ENCODE peak calls at places on chromosomes 2 and 18, in seven cellular contexts. One of them, this sample, is unnamed.

GRCh38 chr2:232456296-232457120 is 555 bp downstream of the ALPI start:
- DNase-seq in GM12865: no peak
- DNase-seq in fibroblast of lung: no peak
- DNase-seq in A549: no peak
- DNase-seq in aorta: no peak
- DNase-seq in cardiac muscle cell: no peak
- DNase-seq in astrocyte of the spinal cord: no peak
- DNase-seq in this sample: no peak

GRCh38 chr2:225009768-225010167 is 32.5 kb downstream of the DOCK10 start:
- DNase-seq in astrocyte of the spinal cord: no peak
- DNase-seq in GM12865: no peak
- DNase-seq in aorta: no peak
- DNase-seq in fibroblast of lung: peak; percentile 34
- DNase-seq in A549: peak; percentile 15
- DNase-seq in cardiac muscle cell: no peak
- DNase-seq in this sample: no peak

GRCh38 chr2:159072795-159073194 is 104.4 kb downstream of the TANC1 start:
- DNase-seq in cardiac muscle cell: no peak
- DNase-seq in fibroblast of lung: peak; percentile 85
- DNase-seq in A549: no peak
- DNase-seq in astrocyte of the spinal cord: peak; percentile 86
- DNase-seq in GM12865: no peak
- DNase-seq in aorta: no peak
- DNase-seq in this sample: no peak

GRCh38 chr2:109419960-109420370 is 193.8 kb downstream of the SEPTIN10 start:
- DNase-seq in GM12865: no peak
- DNase-seq in A549: no peak
- DNase-seq in aorta: peak; percentile 54
- DNase-seq in cardiac muscle cell: no peak
- DNase-seq in astrocyte of the spinal cord: no peak
- DNase-seq in fibroblast of lung: peak; percentile 56
- DNase-seq in this sample: no peak

GRCh38 chr2:217338306-217338916 is 478.5 kb upstream of the TNP1 start:
- DNase-seq in astrocyte of the spinal cord: peak; percentile 57
- DNase-seq in aorta: no peak
- DNase-seq in GM12865: no peak
- DNase-seq in fibroblast of lung: peak; percentile 93
- DNase-seq in A549: no peak
- DNase-seq in cardiac muscle cell: no peak
- DNase-seq in this sample: no peak

GRCh38 chr18:44630118-44630517 is 50.6 kb upstream of the SETBP1 start:
- DNase-seq in A549: no peak
- DNase-seq in fibroblast of lung: no peak
- DNase-seq in astrocyte of the spinal cord: no peak
- DNase-seq in cardiac muscle cell: no peak
- DNase-seq in aorta: no peak
- DNase-seq in GM12865: no peak
- DNase-seq in this sample: no peak

GRCh38 chr2:132923787-132924186 is 253.8 kb upstream of the LYPD1 start:
- DNase-seq in A549: no peak
- DNase-seq in cardiac muscle cell: peak; percentile 12
- DNase-seq in astrocyte of the spinal cord: peak; percentile 74
- DNase-seq in aorta: no peak
- DNase-seq in fibroblast of lung: peak; percentile 86
- DNase-seq in GM12865: no peak
- DNase-seq in this sample: no peak

GRCh38 chr2:177669625-177670330 is 277.2 kb downstream of the AGPS start:
- DNase-seq in A549: no peak
- DNase-seq in cardiac muscle cell: no peak
- DNase-seq in astrocyte of the spinal cord: no peak
- DNase-seq in GM12865: no peak
- DNase-seq in aorta: no peak
- DNase-seq in fibroblast of lung: no peak
- DNase-seq in this sample: no peak

GRCh38 chr2:65015731-65016130 is 26.5 kb downstream of the SLC1A4 start:
- DNase-seq in A549: no peak
- DNase-seq in aorta: no peak
- DNase-seq in fibroblast of lung: peak; percentile 73
- DNase-seq in GM12865: no peak
- DNase-seq in astrocyte of the spinal cord: peak; percentile 34
- DNase-seq in cardiac muscle cell: no peak
- DNase-seq in this sample: no peak

GRCh38 chr2:1972428-1972827 is 228.1 kb upstream of the PXDN start:
- DNase-seq in aorta: no peak
- DNase-seq in A549: no peak
- DNase-seq in GM12865: no peak
- DNase-seq in astrocyte of the spinal cord: peak; percentile 81
- DNase-seq in cardiac muscle cell: peak; percentile 93
- DNase-seq in fibroblast of lung: peak; percentile 75
- DNase-seq in this sample: peak; percentile 31

GRCh38 chr2:128404709-128405466 is 86.2 kb upstream of the HS6ST1 start:
- DNase-seq in aorta: no peak
- DNase-seq in fibroblast of lung: no peak
- DNase-seq in GM12865: peak; percentile 24
- DNase-seq in astrocyte of the spinal cord: no peak
- DNase-seq in cardiac muscle cell: no peak
- DNase-seq in A549: no peak
- DNase-seq in this sample: no peak

GRCh38 chr2:128401680-128402079 is 83.0 kb upstream of the HS6ST1 start:
- DNase-seq in aorta: no peak
- DNase-seq in cardiac muscle cell: no peak
- DNase-seq in astrocyte of the spinal cord: no peak
- DNase-seq in fibroblast of lung: no peak
- DNase-seq in A549: no peak
- DNase-seq in GM12865: no peak
- DNase-seq in this sample: no peak

GRCh38 chr2:128403814-128404708 is 85.4 kb upstream of the HS6ST1 start:
- DNase-seq in GM12865: no peak
- DNase-seq in aorta: no peak
- DNase-seq in fibroblast of lung: no peak
- DNase-seq in astrocyte of the spinal cord: no peak
- DNase-seq in cardiac muscle cell: no peak
- DNase-seq in A549: no peak
- DNase-seq in this sample: no peak

GRCh38 chr2:128405467-128405900 is 86.8 kb upstream of the HS6ST1 start:
- DNase-seq in A549: no peak
- DNase-seq in GM12865: no peak
- DNase-seq in fibroblast of lung: no peak
- DNase-seq in cardiac muscle cell: no peak
- DNase-seq in aorta: no peak
- DNase-seq in astrocyte of the spinal cord: no peak
- DNase-seq in this sample: no peak

GRCh38 chr2:128402921-128403670 is 84.4 kb upstream of the HS6ST1 start:
- DNase-seq in A549: no peak
- DNase-seq in GM12865: no peak
- DNase-seq in fibroblast of lung: no peak
- DNase-seq in astrocyte of the spinal cord: no peak
- DNase-seq in aorta: no peak
- DNase-seq in cardiac muscle cell: no peak
- DNase-seq in this sample: no peak
- H3K4me3 ChIP-seq in A549: no peak overlapping the region
- H3K4me3 ChIP-seq in GM12865: no peak overlapping the region
- H3K4me3 ChIP-seq in fibroblast of lung: no peak overlapping the region
- H3K4me3 ChIP-seq in astrocyte of the spinal cord: no peak overlapping the region
- H3K4me3 ChIP-seq in aorta: no peak overlapping the region
- H3K4me3 ChIP-seq in cardiac muscle cell: no peak overlapping the region
- H3K4me3 ChIP-seq in this sample: no peak overlapping the region

GRCh38 chr18:79949571-79950439 is 1.6 kb downstream of the SLC66A2 start:
- DNase-seq in fibroblast of lung: no peak
- DNase-seq in A549: no peak
- DNase-seq in aorta: peak; percentile 80
- DNase-seq in astrocyte of the spinal cord: no peak
- DNase-seq in cardiac muscle cell: no peak
- DNase-seq in GM12865: peak; percentile 56
- DNase-seq in this sample: no peak

GRCh38 chr18:79948719-79949411 is 2.6 kb downstream of the SLC66A2 start:
- DNase-seq in astrocyte of the spinal cord: no peak
- DNase-seq in aorta: peak; percentile 20
- DNase-seq in GM12865: no peak
- DNase-seq in cardiac muscle cell: no peak
- DNase-seq in fibroblast of lung: no peak
- DNase-seq in A549: no peak
- DNase-seq in this sample: no peak

GRCh38 chr18:79952457-79952995 is 1.1 kb upstream of the SLC66A2 start:
- DNase-seq in fibroblast of lung: no peak
- DNase-seq in astrocyte of the spinal cord: no peak
- DNase-seq in cardiac muscle cell: no peak
- DNase-seq in aorta: no peak
- DNase-seq in A549: no peak
- DNase-seq in GM12865: no peak
- DNase-seq in this sample: no peak

GRCh38 chr18:79951545-79952456 is at the start of gene SLC66A2:
- DNase-seq in aorta: peak; percentile 95
- DNase-seq in astrocyte of the spinal cord: peak; percentile 83
- DNase-seq in cardiac muscle cell: peak; percentile 91
- DNase-seq in fibroblast of lung: peak; percentile 79
- DNase-seq in GM12865: peak; percentile 92
- DNase-seq in A549: peak; percentile 43
- DNase-seq in this sample: no peak

DNA sequence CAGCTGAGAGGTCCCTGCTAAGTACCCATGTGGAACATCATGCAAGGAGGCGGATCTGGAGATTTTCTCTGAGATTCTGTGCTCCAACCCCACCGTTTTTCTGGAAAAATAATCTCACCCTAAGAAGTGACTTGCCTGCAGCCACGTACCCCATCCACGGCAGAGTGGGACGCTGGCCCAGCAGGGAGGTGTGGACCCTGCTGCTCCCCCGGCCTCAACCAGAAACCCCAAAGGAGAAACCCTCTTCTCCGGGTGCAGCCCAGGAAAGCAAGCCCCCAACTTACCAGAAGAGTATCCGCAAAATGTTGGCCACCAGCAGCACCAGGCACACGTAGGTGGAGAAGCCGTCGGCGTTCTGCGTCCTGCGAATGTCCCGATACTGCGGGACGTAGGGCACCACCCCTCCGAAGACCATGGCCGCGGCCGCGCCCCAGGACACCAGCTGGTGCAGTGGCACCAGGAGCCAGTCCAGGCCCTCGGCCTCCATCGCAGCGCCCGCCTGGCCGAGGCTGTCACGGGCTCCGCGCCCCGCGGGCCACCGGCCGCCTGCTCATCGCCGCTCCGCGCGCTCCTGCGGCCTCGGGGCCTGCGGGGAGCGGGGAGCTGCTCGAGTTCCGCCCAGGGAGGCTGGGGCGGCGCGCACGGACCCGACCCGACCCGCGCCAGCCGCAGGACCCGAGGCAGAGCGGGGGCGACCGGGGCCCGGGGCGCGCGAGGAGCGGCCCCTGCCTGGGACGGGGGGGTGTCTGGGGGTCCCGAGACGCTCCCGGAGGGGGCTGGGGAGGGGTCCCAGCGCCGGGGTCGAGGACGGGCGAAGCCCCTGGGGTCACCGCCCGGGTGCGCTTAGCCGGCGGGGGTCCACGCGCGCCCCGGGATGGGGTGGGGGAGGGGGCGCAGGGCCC is 762 bp downstream of the SLC66A2 start:
- DNase-seq in cardiac muscle cell: peak; percentile 62
- DNase-seq in A549: peak; percentile 25
- DNase-seq in fibroblast of lung: peak; percentile 27
- DNase-seq in aorta: peak; percentile 71
- DNase-seq in astrocyte of the spinal cord: no peak
- DNase-seq in GM12865: peak; percentile 41
- DNase-seq in this sample: no peak
- H3K4me3 ChIP-seq in cardiac muscle cell: peak overlapping the region; percentile 97
- H3K4me3 ChIP-seq in A549: peak overlapping the region; percentile 87
- H3K4me3 ChIP-seq in fibroblast of lung: peak overlapping the region; percentile 69
- H3K4me3 ChIP-seq in aorta: peak overlapping the region; percentile 85
- H3K4me3 ChIP-seq in astrocyte of the spinal cord: peak overlapping the region; percentile 54
- H3K4me3 ChIP-seq in GM12865: peak overlapping the region; percentile 89
- H3K4me3 ChIP-seq in this sample: peak overlapping the region; percentile 64

GRCh38 chr18:50298443-50299284 is 11.2 kb upstream of the CXXC1 start:
- DNase-seq in GM12865: no peak
- DNase-seq in A549: no peak
- DNase-seq in cardiac muscle cell: no peak
- DNase-seq in fibroblast of lung: no peak
- DNase-seq in aorta: no peak
- DNase-seq in astrocyte of the spinal cord: no peak
- DNase-seq in this sample: no peak
- H3K4me3 ChIP-seq in GM12865: peak overlapping the region; percentile 15
- H3K4me3 ChIP-seq in A549: no peak overlapping the region
- H3K4me3 ChIP-seq in cardiac muscle cell: no peak overlapping the region
- H3K4me3 ChIP-seq in fibroblast of lung: peak overlapping the region; percentile 70
- H3K4me3 ChIP-seq in aorta: no peak overlapping the region
- H3K4me3 ChIP-seq in astrocyte of the spinal cord: peak overlapping the region; percentile 42
- H3K4me3 ChIP-seq in this sample: no peak overlapping the region

DNA sequence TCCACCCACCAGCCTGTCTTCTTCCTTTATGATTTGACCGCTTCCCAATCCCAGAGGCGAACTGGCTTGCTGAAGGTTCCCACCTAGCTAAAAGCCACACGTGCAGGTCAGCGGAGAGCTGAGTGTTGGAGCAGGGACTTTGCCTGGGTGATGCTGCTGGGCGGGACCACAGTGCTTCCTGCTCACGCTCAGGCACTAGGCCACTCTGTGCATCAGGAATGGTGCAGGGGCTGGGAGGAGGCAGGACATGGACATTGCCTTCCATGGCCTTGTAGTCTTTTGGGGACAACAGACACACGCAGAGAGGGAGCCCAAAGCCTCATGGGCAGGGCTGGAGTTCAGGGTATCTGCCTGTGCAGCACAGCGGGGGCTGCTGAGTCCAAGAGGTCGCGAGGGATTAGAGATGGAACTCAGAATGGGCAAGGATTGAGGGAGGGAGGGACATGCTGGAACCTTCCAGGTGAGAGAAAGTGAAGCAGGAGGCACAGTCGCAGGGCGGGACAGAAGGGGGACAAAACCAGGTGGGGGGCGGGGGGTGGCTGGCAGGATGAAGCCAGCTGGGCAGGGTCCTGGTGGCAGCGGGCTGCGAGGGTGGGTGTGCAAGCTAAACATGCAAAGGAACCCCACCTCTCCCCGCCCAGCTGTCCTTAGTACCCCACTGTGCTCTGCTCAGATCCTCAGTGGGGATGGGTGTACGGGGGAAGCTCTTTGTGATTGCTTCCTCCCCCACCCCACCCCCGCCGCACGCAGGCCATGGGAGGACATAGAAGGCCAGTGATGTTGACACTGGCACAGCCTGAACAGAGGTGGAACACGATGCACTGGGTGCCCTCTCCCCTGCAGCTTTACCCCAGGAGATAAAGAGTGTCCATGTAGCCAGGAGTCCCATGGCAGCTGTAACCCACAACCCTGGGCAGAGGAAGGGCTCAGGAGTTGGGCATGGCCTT is 207.0 kb downstream of the ZBTB7C start:
- DNase-seq in A549: no peak
- DNase-seq in fibroblast of lung: no peak
- DNase-seq in astrocyte of the spinal cord: no peak
- DNase-seq in GM12865: no peak
- DNase-seq in aorta: no peak
- DNase-seq in cardiac muscle cell: no peak
- DNase-seq in this sample: no peak
- H3K4me3 ChIP-seq in A549: no peak overlapping the region
- H3K4me3 ChIP-seq in fibroblast of lung: no peak overlapping the region
- H3K4me3 ChIP-seq in astrocyte of the spinal cord: no peak overlapping the region
- H3K4me3 ChIP-seq in GM12865: no peak overlapping the region
- H3K4me3 ChIP-seq in aorta: no peak overlapping the region
- H3K4me3 ChIP-seq in cardiac muscle cell: no peak overlapping the region
- H3K4me3 ChIP-seq in this sample: no peak overlapping the region

DNA sequence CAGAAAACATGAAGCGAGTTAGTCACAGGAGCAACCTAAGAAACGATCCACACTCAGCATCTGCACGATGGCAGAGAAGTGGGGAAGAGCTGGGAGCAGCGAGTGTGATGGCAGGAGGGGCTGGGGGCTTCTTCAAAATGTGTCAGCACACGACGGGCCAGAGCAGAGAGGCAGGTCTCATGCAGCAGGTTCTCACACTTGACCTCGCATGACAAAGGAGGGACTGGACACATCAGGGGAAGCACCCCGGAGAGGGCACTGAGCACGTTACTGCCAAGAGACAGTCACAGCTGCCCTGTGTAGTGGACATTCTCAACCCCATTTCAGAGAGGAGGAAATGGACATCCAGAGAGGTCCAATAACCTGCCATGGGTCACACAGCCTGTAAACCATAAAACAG is 104.1 kb upstream of the CAPN13 start:
- DNase-seq in cardiac muscle cell: no peak
- DNase-seq in GM12865: no peak
- DNase-seq in astrocyte of the spinal cord: no peak
- DNase-seq in fibroblast of lung: no peak
- DNase-seq in aorta: no peak
- DNase-seq in A549: no peak
- DNase-seq in this sample: no peak
- H3K4me3 ChIP-seq in cardiac muscle cell: no peak overlapping the region
- H3K4me3 ChIP-seq in GM12865: no peak overlapping the region
- H3K4me3 ChIP-seq in astrocyte of the spinal cord: no peak overlapping the region
- H3K4me3 ChIP-seq in fibroblast of lung: no peak overlapping the region
- H3K4me3 ChIP-seq in aorta: no peak overlapping the region
- H3K4me3 ChIP-seq in A549: no peak overlapping the region
- H3K4me3 ChIP-seq in this sample: no peak overlapping the region